ENCODE peak calls at places on chromosome 3, in five cellular contexts. Q, U, R, F and K are unnamed samples.

GRCh38 chr3:29064085-29064484 is 216.8 kb upstream of the RBMS3 start:
- DNase-seq in Q (no peak), U (no peak), R (no peak), F (no peak), K (no peak)

GRCh38 chr3:152222327-152222726 is 46.4 kb upstream of the MBNL1 start:
- DNase-seq in Q (no peak), U (no peak), R (no peak), F (no peak), K (no peak)

GRCh38 chr3:108119398-108120109 is 28.7 kb upstream of the CD47 start:
- DNase-seq in Q (no peak), U (no peak), R (no peak), F (no peak), K (no peak)

GRCh38 chr3:72376917-72377710 is 471.1 kb downstream of the SHQ1 start:
- DNase-seq in Q (no peak), U (no peak), R (no peak), F (no peak), K (no peak)

GRCh38 chr3:13069495-13069894 is 3.7 kb downstream of the IQSEC1 start:
- DNase-seq in Q (no peak), U (no peak), R (no peak), F (no peak), K (peak; percentile 51)

GRCh38 chr3:187850256-187851010 is 105.2 kb upstream of the BCL6 start:
- DNase-seq in Q (no peak), U (no peak), R (no peak), F (no peak), K (no peak)

GRCh38 chr3:106381265-106381942 is 512.6 kb upstream of the CBLB start:
- DNase-seq in Q (no peak), U (no peak), R (no peak), F (no peak), K (no peak)

GRCh38 chr3:53071882-53072431 is 26.1 kb upstream of the SFMBT1 start:
- DNase-seq in Q (no peak), U (no peak), R (no peak), F (no peak), K (no peak)

GRCh38 chr3:194395767-194396527 is 3.1 kb downstream of the GP5 start:
- DNase-seq in Q (no peak), U (peak; percentile 16), R (peak; percentile 64), F (no peak), K (peak; percentile 85)

GRCh38 chr3:141009496-141009895 is 41.7 kb upstream of the SPSB4 start:
- DNase-seq in Q (no peak), U (no peak), R (no peak), F (no peak), K (no peak)

GRCh38 chr3:31639828-31640227 is 107.1 kb downstream of the STT3B start:
- DNase-seq in Q (no peak), U (no peak), R (no peak), F (no peak), K (no peak)

GRCh38 chr3:38836561-38836960 is 20.5 kb upstream of the SCN10A start:
- DNase-seq in Q (no peak), U (no peak), R (no peak), F (no peak), K (no peak)

GRCh38 chr3:32109256-32109655 is 2.8 kb downstream of the GPD1L start:
- DNase-seq in Q (peak; percentile 71), U (peak; percentile 48), R (no peak), F (peak; percentile 88), K (no peak)